ENCODE peak calls at places on chromosomes 2 and 18, in eight cellular contexts. H is COR-L47, O is IMR-90, I is GM04504, X is GM23248, V is cardiac fibroblast, Q is SIG-M5, P is NT2/D1. Y is an unnamed sample.

GRCh38 chr2:33607137-33607781 is 8.2 kb upstream of the FAM98A start:
- DNase-seq in P (peak), H (no peak), I (no peak), X (no peak), Q (no peak), V (no peak), O (no peak), Y (no peak)

GRCh38 chr2:217797170-217797569 is 205.6 kb downstream of the TNS1 start:
- DNase-seq in I (no peak), H (no peak), O (no peak), Q (no peak), V (no peak), P (no peak), X (no peak), Y (no peak)

GRCh38 chr2:39140322-39140847 is 19.5 kb upstream of the SOS1 start:
- DNase-seq in X (no peak), O (no peak), P (no peak), V (no peak), H (no peak), Q (no peak), I (no peak), Y (no peak)

GRCh38 chr2:129554373-129554772 is 425.1 kb upstream of the RAB6C start:
- DNase-seq in H (no peak), I (no peak), Q (no peak), O (no peak), V (no peak), P (no peak), X (no peak), Y (no peak)

GRCh38 chr2:9142551-9143263 is 63.9 kb upstream of the ASAP2 start:
- DNase-seq in X (peak), V (peak), H (peak), O (peak), I (peak), Q (no peak), P (peak), Y (peak)

GRCh38 chr18:111292-112014 is 46.9 kb upstream of the USP14 start:
- DNase-seq in Q (no peak), P (no peak), V (peak), X (peak), I (peak), H (no peak), O (peak), Y (peak)

GRCh38 chr2:96856776-96857673 is 791 bp downstream of the ANKRD39 start:
- DNase-seq in I (no peak), H (peak), V (peak), Q (no peak), X (peak), O (no peak), P (no peak), Y (peak)

GRCh38 chr2:33650171-33650570 is 51.1 kb upstream of the FAM98A start:
- DNase-seq in H (no peak), Q (no peak), V (no peak), I (no peak), O (no peak), X (no peak), P (no peak), Y (no peak)

GRCh38 chr2:65749549-65749948 is 317.1 kb upstream of the SPRED2 start:
- DNase-seq in X (peak), O (peak), I (no peak), Q (no peak), H (no peak), P (no peak), V (no peak), Y (no peak)

GRCh38 chr2:54569745-54570296 is 113.7 kb downstream of the SPTBN1 start:
- DNase-seq in I (no peak), V (no peak), Q (no peak), O (no peak), X (no peak), H (no peak), P (no peak), Y (no peak)

GRCh38 chr2:236768393-236769140 is 198.9 kb downstream of the ACKR3 start:
- DNase-seq in P (no peak), X (peak), V (peak), Q (no peak), O (peak), I (peak), H (no peak), Y (no peak)

GRCh38 chr18:77071711-77072292 is 60.8 kb downstream of the MBP start:
- DNase-seq in I (no peak), O (peak), V (peak), H (no peak), X (peak), P (no peak), Q (no peak), Y (peak)

GRCh38 chr2:18626256-18626668 is 36.9 kb upstream of the NT5C1B start:
- DNase-seq in V (peak), O (peak), P (no peak), I (peak), H (no peak), X (peak), Q (no peak), Y (no peak)

GRCh38 chr2:133063792-133064191 is 393.8 kb upstream of the LYPD1 start:
- DNase-seq in V (peak), P (peak), H (no peak), Q (no peak), I (no peak), X (peak), O (peak), Y (no peak)

GRCh38 chr18:76889086-76889699 is 66.8 kb downstream of the ZNF236 start:
- DNase-seq in H (no peak), P (no peak), O (no peak), V (no peak), X (no peak), I (no peak), Q (no peak), Y (no peak)

Y was measured in central memory CD4-positive, alpha-beta T cell.